ENCODE peak calls at places on chromosome 3, in four cellular contexts. One of them, this sample, is unnamed.

GRCh38 chr3:125137432-125138033 is 75.0 kb downstream of the SLC12A8 start:
- DNase-seq in AG09309: no peak
- DNase-seq in cardiac fibroblast: peak; percentile 81
- DNase-seq in IMR-90: peak; percentile 76
- DNase-seq in this sample: peak; percentile 95

GRCh38 chr3:59678042-59678707 is 628.4 kb upstream of the CFAP20DC start:
- DNase-seq in AG09309: no peak
- DNase-seq in cardiac fibroblast: no peak
- DNase-seq in IMR-90: no peak
- DNase-seq in this sample: no peak

GRCh38 chr3:31776016-31776415 is 205.0 kb downstream of the OSBPL10 start:
- DNase-seq in AG09309: peak; percentile 79
- DNase-seq in cardiac fibroblast: peak; percentile 16
- DNase-seq in IMR-90: no peak
- DNase-seq in this sample: no peak

GRCh38 chr3:181793006-181793405 is 81.3 kb downstream of the SOX2 start:
- DNase-seq in AG09309: no peak
- DNase-seq in cardiac fibroblast: no peak
- DNase-seq in IMR-90: no peak
- DNase-seq in this sample: no peak

GRCh38 chr3:39147711-39148115 is 5.7 kb downstream of the CSRNP1 start:
- DNase-seq in AG09309: no peak
- DNase-seq in cardiac fibroblast: peak; percentile 72
- DNase-seq in IMR-90: peak; percentile 55
- DNase-seq in this sample: no peak

GRCh38 chr3:10223676-10224639 is 24.3 kb upstream of the TATDN2 start:
- DNase-seq in AG09309: no peak
- DNase-seq in cardiac fibroblast: peak; percentile 26
- DNase-seq in IMR-90: no peak
- DNase-seq in this sample: no peak

GRCh38 chr3:173221010-173221409 is 80.0 kb upstream of the SPATA16 start:
- DNase-seq in AG09309: no peak
- DNase-seq in cardiac fibroblast: peak; percentile 6
- DNase-seq in IMR-90: no peak
- DNase-seq in this sample: peak; percentile 0

GRCh38 chr3:125129512-125129962 is 73.7 kb upstream of the HEG1 start:
- DNase-seq in AG09309: peak; percentile 98
- DNase-seq in cardiac fibroblast: peak; percentile 97
- DNase-seq in IMR-90: peak; percentile 99
- DNase-seq in this sample: peak; percentile 100

GRCh38 chr3:46931631-46932441 is 44.7 kb downstream of the CCDC12 start:
- DNase-seq in AG09309: no peak
- DNase-seq in cardiac fibroblast: peak; percentile 34
- DNase-seq in IMR-90: peak; percentile 39
- DNase-seq in this sample: no peak

GRCh38 chr3:139654637-139655365 is 23.0 kb downstream of the NMNAT3 start:
- DNase-seq in AG09309: no peak
- DNase-seq in cardiac fibroblast: no peak
- DNase-seq in IMR-90: no peak
- DNase-seq in this sample: no peak

GRCh38 chr3:30370681-30371271 is 235.6 kb upstream of the TGFBR2 start:
- DNase-seq in AG09309: no peak
- DNase-seq in cardiac fibroblast: peak; percentile 26
- DNase-seq in IMR-90: no peak
- DNase-seq in this sample: peak; percentile 68

GRCh38 chr3:188772886-188773285 is 398.9 kb upstream of the TPRG1 start:
- DNase-seq in AG09309: no peak
- DNase-seq in cardiac fibroblast: peak; percentile 66
- DNase-seq in IMR-90: peak; percentile 97
- DNase-seq in this sample: peak; percentile 91

GRCh38 chr3:197522881-197523342 is 32.9 kb downstream of the BDH1 start:
- DNase-seq in AG09309: no peak
- DNase-seq in cardiac fibroblast: peak; percentile 58
- DNase-seq in IMR-90: peak; percentile 19
- DNase-seq in this sample: peak; percentile 78

GRCh38 chr3:66398228-66399025 is 102.4 kb downstream of the LRIG1 start:
- DNase-seq in AG09309: no peak
- DNase-seq in cardiac fibroblast: peak; percentile 16
- DNase-seq in IMR-90: peak; percentile 56
- DNase-seq in this sample: no peak

GRCh38 chr3:82376883-82377282 is 615.4 kb upstream of the GBE1 start:
- DNase-seq in AG09309: no peak
- DNase-seq in cardiac fibroblast: peak; percentile 6
- DNase-seq in IMR-90: no peak
- DNase-seq in this sample: no peak

GRCh38 chr3:52247455-52248164 is 2.1 kb downstream of the PPM1M start:
- DNase-seq in AG09309: no peak
- DNase-seq in cardiac fibroblast: no peak
- DNase-seq in IMR-90: no peak
- DNase-seq in this sample: no peak

GRCh38 chr3:189841474-189842205 is 210.5 kb downstream of the TP63 start:
- DNase-seq in AG09309: peak; percentile 48
- DNase-seq in cardiac fibroblast: peak; percentile 76
- DNase-seq in IMR-90: peak; percentile 64
- DNase-seq in this sample: peak; percentile 71

GRCh38 chr3:150378467-150378751 is 29.7 kb upstream of the TSC22D2 start:
- DNase-seq in AG09309: no peak
- DNase-seq in cardiac fibroblast: no peak
- DNase-seq in IMR-90: no peak
- DNase-seq in this sample: no peak
- H3K4me3 ChIP-seq in AG09309: no peak overlapping the region
- H3K4me3 ChIP-seq in cardiac fibroblast: no peak overlapping the region
- H3K4me3 ChIP-seq in IMR-90: no peak overlapping the region
- H3K4me3 ChIP-seq in this sample: no peak overlapping the region

DNA sequence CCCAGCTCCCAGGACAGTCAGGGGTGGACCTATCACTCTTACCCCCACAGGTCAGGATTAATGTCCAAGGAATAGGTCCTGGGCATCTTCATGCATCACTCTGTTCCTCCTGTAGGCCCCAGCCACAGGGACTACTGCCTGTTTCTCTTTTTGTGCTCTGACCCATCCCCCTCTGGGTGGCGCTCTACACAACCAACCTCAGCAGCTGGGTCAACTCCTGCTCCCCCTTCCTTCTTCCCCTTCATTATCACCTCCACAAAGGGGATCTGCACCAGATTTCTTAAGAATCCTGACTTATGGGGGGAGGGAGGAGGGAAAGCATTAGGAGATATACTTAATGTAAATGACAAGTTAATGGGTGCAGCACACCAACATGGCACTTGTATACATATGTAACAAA is 12.2 kb upstream of the TRANK1 start:
- DNase-seq in AG09309: no peak
- DNase-seq in cardiac fibroblast: no peak
- DNase-seq in IMR-90: no peak
- DNase-seq in this sample: no peak
- TF ChIP-seq CTCF in AG09309: no peak
- TF ChIP-seq CTCF in cardiac fibroblast: no peak
- TF ChIP-seq CTCF in IMR-90: no peak
- TF ChIP-seq CTCF in this sample: no peak

GRCh38 chr3:158735296-158736033 is 3.2 kb upstream of the RARRES1 start:
- DNase-seq in AG09309: no peak
- DNase-seq in cardiac fibroblast: no peak
- DNase-seq in IMR-90: no peak
- DNase-seq in this sample: no peak

GRCh38 chr3:158731525-158731924 is 732 bp downstream of the RARRES1 start:
- DNase-seq in AG09309: no peak
- DNase-seq in cardiac fibroblast: no peak
- DNase-seq in IMR-90: no peak
- DNase-seq in this sample: no peak

GRCh38 chr3:158728851-158729250 is 3.4 kb downstream of the RARRES1 start:
- DNase-seq in AG09309: no peak
- DNase-seq in cardiac fibroblast: no peak
- DNase-seq in IMR-90: no peak
- DNase-seq in this sample: peak; percentile 75

GRCh38 chr3:158731938-158732855 is at the start of gene RARRES1:
- DNase-seq in AG09309: no peak
- DNase-seq in cardiac fibroblast: peak; percentile 41
- DNase-seq in IMR-90: peak; percentile 62
- DNase-seq in this sample: peak; percentile 72

DNA sequence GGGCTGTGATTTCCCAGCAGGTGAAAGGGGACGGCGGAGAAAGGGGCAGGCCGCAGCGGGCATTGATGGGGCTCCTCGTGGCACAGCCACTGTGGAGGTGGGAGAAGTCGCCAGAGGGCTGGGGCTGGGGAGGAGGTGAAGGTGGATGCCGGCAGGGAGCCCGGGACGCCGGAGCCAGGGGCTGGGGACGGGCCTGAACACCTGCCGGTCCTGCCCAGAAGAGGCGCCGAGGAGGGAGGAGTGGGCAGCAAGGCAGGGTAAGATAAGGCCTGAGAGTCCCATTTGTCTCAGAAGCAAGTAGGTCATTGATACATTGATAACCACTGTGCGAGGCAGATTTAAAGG is 571 bp upstream of the RARRES1 start:
- DNase-seq in AG09309: no peak
- DNase-seq in cardiac fibroblast: no peak
- DNase-seq in IMR-90: no peak
- DNase-seq in this sample: no peak
- H3K4me3 ChIP-seq in AG09309: peak overlapping the region; percentile 60
- H3K4me3 ChIP-seq in cardiac fibroblast: peak overlapping the region; percentile 55
- H3K4me3 ChIP-seq in IMR-90: peak overlapping the region; percentile 44
- H3K4me3 ChIP-seq in this sample: peak overlapping the region; percentile 69

DNA sequence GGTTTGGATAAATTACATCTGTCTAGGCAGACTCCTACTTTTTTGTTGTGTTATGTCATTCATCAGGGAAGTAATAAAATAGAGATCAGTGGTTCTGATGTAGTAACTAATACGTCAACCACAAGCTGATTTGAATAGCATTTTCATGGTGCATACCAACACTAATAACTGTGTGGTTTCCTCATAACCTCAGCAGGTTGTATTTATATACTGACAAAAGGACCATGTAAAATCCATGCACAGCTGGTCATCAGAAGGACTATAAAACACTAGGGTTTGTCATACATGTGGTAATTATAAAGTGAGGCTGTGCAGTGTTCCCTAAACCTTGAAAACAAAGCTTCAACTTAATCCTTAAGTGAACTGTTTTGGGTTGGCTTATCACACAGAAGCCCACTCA is 216.8 kb upstream of the RBMS3 start:
- DNase-seq in AG09309: peak; percentile 85
- DNase-seq in cardiac fibroblast: no peak
- DNase-seq in IMR-90: peak; percentile 80
- DNase-seq in this sample: no peak
- TF ChIP-seq CTCF in AG09309: no peak
- TF ChIP-seq CTCF in cardiac fibroblast: no peak
- TF ChIP-seq CTCF in IMR-90: no peak
- TF ChIP-seq CTCF in this sample: no peak

GRCh38 chr3:133504736-133505135 is 68.8 kb upstream of the CDV3 start:
- DNase-seq in AG09309: no peak
- DNase-seq in cardiac fibroblast: no peak
- DNase-seq in IMR-90: no peak
- DNase-seq in this sample: no peak

GRCh38 chr3:133509482-133509881 is 64.0 kb upstream of the CDV3 start:
- DNase-seq in AG09309: no peak
- DNase-seq in cardiac fibroblast: peak; percentile 45
- DNase-seq in IMR-90: peak; percentile 36
- DNase-seq in this sample: no peak

GRCh38 chr3:133506215-133506901 is 67.1 kb upstream of the CDV3 start:
- DNase-seq in AG09309: no peak
- DNase-seq in cardiac fibroblast: no peak
- DNase-seq in IMR-90: no peak
- DNase-seq in this sample: no peak

GRCh38 chr3:133503409-133503808 is 70.1 kb upstream of the CDV3 start:
- DNase-seq in AG09309: no peak
- DNase-seq in cardiac fibroblast: peak; percentile 12
- DNase-seq in IMR-90: no peak
- DNase-seq in this sample: no peak

DNA sequence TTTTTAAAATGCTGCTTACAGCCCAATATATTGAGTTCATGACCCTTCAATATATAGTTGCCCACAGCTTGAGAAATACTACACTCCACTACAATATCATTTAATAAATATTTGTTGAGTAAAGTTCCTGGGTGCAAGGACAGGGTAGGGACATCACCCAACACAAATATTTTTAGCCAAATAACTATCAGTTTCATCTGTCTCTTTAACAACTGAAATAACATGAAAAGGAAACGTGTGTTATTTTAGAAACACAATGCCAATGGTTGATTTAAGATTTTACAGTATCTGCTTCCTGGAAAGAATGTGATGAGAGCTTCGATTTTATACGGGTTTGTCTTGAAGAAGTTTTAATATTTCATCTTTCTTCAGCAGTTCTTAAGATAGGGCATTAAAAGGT is 67.7 kb upstream of the CDV3 start:
- DNase-seq in AG09309: no peak
- DNase-seq in cardiac fibroblast: no peak
- DNase-seq in IMR-90: no peak
- DNase-seq in this sample: no peak
- H3K4me3 ChIP-seq in AG09309: no peak overlapping the region
- H3K4me3 ChIP-seq in cardiac fibroblast: no peak overlapping the region
- H3K4me3 ChIP-seq in IMR-90: no peak overlapping the region
- H3K4me3 ChIP-seq in this sample: no peak overlapping the region

GRCh38 chr3:25566358-25566920 is 98.3 kb downstream of the TOP2B start:
- DNase-seq in AG09309: no peak
- DNase-seq in cardiac fibroblast: no peak
- DNase-seq in IMR-90: no peak
- DNase-seq in this sample: no peak
- TF ChIP-seq CTCF in AG09309: peak; percentile 10
- TF ChIP-seq CTCF in cardiac fibroblast: peak; percentile 8
- TF ChIP-seq CTCF in IMR-90: no peak
- TF ChIP-seq CTCF in this sample: no peak

GRCh38 chr3:14376348-14377043 is 25.9 kb upstream of the SLC6A6 start:
- DNase-seq in AG09309: no peak
- DNase-seq in cardiac fibroblast: no peak
- DNase-seq in IMR-90: no peak
- DNase-seq in this sample: no peak

GRCh38 chr3:14373753-14374376 is 28.5 kb upstream of the SLC6A6 start:
- DNase-seq in AG09309: no peak
- DNase-seq in cardiac fibroblast: no peak
- DNase-seq in IMR-90: no peak
- DNase-seq in this sample: no peak

GRCh38 chr3:14377044-14377837 is 25.2 kb upstream of the SLC6A6 start:
- DNase-seq in AG09309: no peak
- DNase-seq in cardiac fibroblast: no peak
- DNase-seq in IMR-90: no peak
- DNase-seq in this sample: no peak

GRCh38 chr3:14374444-14374883 is 27.9 kb upstream of the SLC6A6 start:
- DNase-seq in AG09309: no peak
- DNase-seq in cardiac fibroblast: no peak
- DNase-seq in IMR-90: no peak
- DNase-seq in this sample: no peak

GRCh38 chr3:14375192-14375591 is 27.2 kb upstream of the SLC6A6 start:
- DNase-seq in AG09309: no peak
- DNase-seq in cardiac fibroblast: no peak
- DNase-seq in IMR-90: no peak
- DNase-seq in this sample: no peak
- H3K4me3 ChIP-seq in AG09309: no peak overlapping the region
- H3K4me3 ChIP-seq in cardiac fibroblast: no peak overlapping the region
- H3K4me3 ChIP-seq in IMR-90: no peak overlapping the region
- H3K4me3 ChIP-seq in this sample: no peak overlapping the region